ENCODE peak calls at places on chromosomes 7 and 10, in nine cellular contexts. R is activated T-helper 9 cell treated with anti-CD3 and anti-CD28 coated beads, Interleukin-2, amount 50 U/mL, for 16 hours; P is MCF 10A; E is hypothalamus; M is epithelial cell of prostate; L is stimulated activated CD8-positive, alpha-beta memory T cell treated with anti-CD3 and anti-CD28 coated beads, Interleukin-2, amount 100 ng/mL, for 48 hours; D is T-cell; I is NCI-H2081; J is NCI-H774. K is an unnamed sample.
A peak's percentile ranks its signal among the peaks of the same experiment; 100 is the strongest.

GRCh38 chr7:42192072-42192471 is 44.9 kb downstream of the GLI3 start:
- DNase-seq in R (no peak), P (no peak), E (no peak), M (no peak), L (no peak), D (no peak), I (no peak), J (no peak), K (no peak)

GRCh38 chr10:21048086-21048485 is 151.0 kb upstream of the NEBL start:
- DNase-seq in R (no peak), P (peak; percentile 66), E (no peak), M (no peak), L (no peak), D (no peak), I (no peak), J (no peak), K (peak; percentile 1)

GRCh38 chr10:29881336-29881751 is 178.0 kb downstream of the JCAD start:
- DNase-seq in R (no peak), P (no peak), E (no peak), M (no peak), L (no peak), D (no peak), I (no peak), J (no peak), K (no peak)

GRCh38 chr7:24576171-24577052 is 3.2 kb downstream of the PALS2 start:
- DNase-seq in R (no peak), P (peak; percentile 79), E (no peak), M (no peak), L (no peak), D (no peak), I (peak; percentile 71), J (no peak), K (peak; percentile 46)

GRCh38 chr7:129438839-129439640 is 4.8 kb downstream of the STRIP2 start:
- DNase-seq in R (peak; percentile 36), P (peak; percentile 91), E (no peak), M (peak; percentile 74), L (peak; percentile 45), D (no peak), I (no peak), J (no peak), K (peak; percentile 17)

GRCh38 chr7:135602304-135602703 is 44.6 kb downstream of the NUP205 start:
- DNase-seq in R (no peak), P (peak; percentile 27), E (no peak), M (no peak), L (no peak), D (no peak), I (no peak), J (no peak), K (no peak)

GRCh38 chr10:3907514-3907913 is 122.5 kb upstream of the KLF6 start:
- DNase-seq in R (no peak), P (no peak), E (no peak), M (no peak), L (no peak), D (no peak), I (no peak), J (no peak), K (peak; percentile 71)

GRCh38 chr10:129744896-129745750 is 219.0 kb downstream of the EBF3 start:
- DNase-seq in R (no peak), P (no peak), E (no peak), M (no peak), L (no peak), D (no peak), I (no peak), J (no peak), K (no peak)

K was measured in MG63.